ENCODE peak calls at places on chromosomes 4 and X, in six cellular contexts. H is aorta; S is ovary; M is PC-3; B is colonic mucosa; T is naive thymus-derived CD4-positive, alpha-beta T cell. Q is an unnamed sample.

GRCh38 chrX:53481093-53481492 is 46.9 kb upstream of the HSD17B10 start:
- DNase-seq in H (no peak), S (no peak), B (peak; percentile 31), M (peak; percentile 48), T (no peak), Q (no peak)

GRCh38 chr4:67886281-67886680 is 2.5 kb upstream of the TMPRSS11D start:
- DNase-seq in S (no peak), H (no peak), T (no peak), M (peak; percentile 53), B (no peak), Q (peak; percentile 91)

GRCh38 chr4:43682551-43682950 is 766.1 kb downstream of the KCTD8 start:
- DNase-seq in H (no peak), B (no peak), S (no peak), T (no peak), M (peak; percentile 25), Q (no peak)

GRCh38 chrX:87489071-87489470 is 28.5 kb upstream of the KLHL4 start:
- DNase-seq in B (no peak), M (no peak), S (no peak), T (no peak), H (no peak), Q (peak; percentile 47)

GRCh38 chr4:153564630-153565525 is 98.7 kb downstream of the TMEM131L start:
- DNase-seq in B (peak; percentile 28), H (no peak), M (peak; percentile 48), T (no peak), S (no peak), Q (no peak)

GRCh38 chr4:16609170-16609758 is 289.2 kb downstream of the LDB2 start:
- DNase-seq in B (no peak), M (no peak), T (no peak), S (no peak), H (no peak), Q (no peak)

GRCh38 chrX:17944833-17945497 is 83.9 kb upstream of the RAI2 start:
- DNase-seq in M (peak; percentile 61), H (no peak), T (peak; percentile 24), S (no peak), B (peak; percentile 24), Q (peak; percentile 1)

GRCh38 chr4:18227880-18228279 is 206.3 kb upstream of the LCORL start:
- DNase-seq in M (no peak), H (no peak), B (no peak), T (no peak), S (no peak), Q (no peak)

GRCh38 chr4:77433102-77433733 is 172.4 kb upstream of the CXCL13 start:
- DNase-seq in B (peak; percentile 22), S (no peak), M (peak; percentile 62), T (peak; percentile 40), H (no peak), Q (peak; percentile 56)

GRCh38 chrX:107871136-107871535 is 45.5 kb downstream of the MID2 start:
- DNase-seq in S (no peak), T (no peak), H (no peak), B (no peak), M (no peak), Q (no peak)

GRCh38 chr4:175308236-175308635 is 390.1 kb downstream of the ADAM29 start:
- DNase-seq in M (peak; percentile 35), H (no peak), T (no peak), S (no peak), B (no peak), Q (no peak)

GRCh38 chr4:133355636-133356035 is 206.5 kb downstream of the PCDH10 start:
- DNase-seq in B (no peak), T (no peak), M (no peak), H (no peak), S (no peak), Q (no peak)

GRCh38 chr4:124459922-124460301 is 252.6 kb downstream of the ANKRD50 start:
- DNase-seq in M (no peak), H (no peak), B (no peak), T (no peak), S (no peak), Q (peak; percentile 59)
- H3K27me3 ChIP-seq in M (no peaks in the 10 kb centered on the region), H (no peaks in the 10 kb centered on the region), B (no peaks in the 10 kb centered on the region), T (no peaks in the 10 kb centered on the region), S (no peaks in the 10 kb centered on the region), Q (no peaks in the 10 kb centered on the region)

GRCh38 chr4:159319027-159319426 is 216.1 kb downstream of the RAPGEF2 start:
- DNase-seq in H (no peak), M (no peak), T (no peak), B (no peak), S (no peak), Q (no peak)
- H3K27me3 ChIP-seq in H (no peaks in the 10 kb centered on the region), M (no peaks in the 10 kb centered on the region), T (no peaks in the 10 kb centered on the region), B (no peaks in the 10 kb centered on the region), S (no peaks in the 10 kb centered on the region), Q (no peaks in the 10 kb centered on the region)

DNA sequence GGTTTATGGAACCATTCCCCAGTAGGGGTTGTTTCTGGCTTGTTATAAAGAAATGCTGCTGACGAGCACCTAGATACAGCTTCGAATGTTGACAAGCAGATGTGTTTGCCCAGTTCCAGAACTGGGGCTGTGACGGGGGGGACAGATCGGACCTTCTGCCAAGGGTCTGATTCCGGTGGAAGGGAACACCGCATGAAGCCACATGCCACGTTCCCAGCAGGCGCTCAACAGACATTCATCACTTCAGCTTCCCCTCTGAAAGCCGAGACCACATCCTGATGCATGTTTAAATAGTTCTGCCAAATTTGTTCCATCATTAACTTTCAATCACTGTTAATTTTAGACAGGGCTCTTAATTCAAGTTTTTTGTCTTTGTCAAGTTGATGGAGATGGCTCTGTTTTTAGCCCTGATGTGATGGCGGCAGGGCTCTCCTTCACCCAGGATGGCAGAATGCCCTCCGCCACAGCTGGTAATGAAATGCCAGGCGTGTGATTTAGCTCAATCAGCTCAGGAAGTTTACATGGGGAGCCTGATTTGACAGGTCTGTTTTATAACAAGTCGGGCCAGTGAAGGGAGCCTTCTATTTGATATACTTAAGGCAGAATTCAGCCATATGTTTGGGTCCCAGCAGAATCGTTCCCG is 57.4 kb downstream of the PSAPL1 start:
- DNase-seq in H (peak; percentile 26), B (no peak), S (no peak), T (no peak), M (no peak), Q (no peak)
- H3K27me3 ChIP-seq in H (no peaks in the 10 kb centered on the region), B (no peaks in the 10 kb centered on the region), S (no peaks in the 10 kb centered on the region), T (peaks cover 4% of the 10 kb centered on the region), M (no peaks in the 10 kb centered on the region), Q (no peaks in the 10 kb centered on the region)

DNA sequence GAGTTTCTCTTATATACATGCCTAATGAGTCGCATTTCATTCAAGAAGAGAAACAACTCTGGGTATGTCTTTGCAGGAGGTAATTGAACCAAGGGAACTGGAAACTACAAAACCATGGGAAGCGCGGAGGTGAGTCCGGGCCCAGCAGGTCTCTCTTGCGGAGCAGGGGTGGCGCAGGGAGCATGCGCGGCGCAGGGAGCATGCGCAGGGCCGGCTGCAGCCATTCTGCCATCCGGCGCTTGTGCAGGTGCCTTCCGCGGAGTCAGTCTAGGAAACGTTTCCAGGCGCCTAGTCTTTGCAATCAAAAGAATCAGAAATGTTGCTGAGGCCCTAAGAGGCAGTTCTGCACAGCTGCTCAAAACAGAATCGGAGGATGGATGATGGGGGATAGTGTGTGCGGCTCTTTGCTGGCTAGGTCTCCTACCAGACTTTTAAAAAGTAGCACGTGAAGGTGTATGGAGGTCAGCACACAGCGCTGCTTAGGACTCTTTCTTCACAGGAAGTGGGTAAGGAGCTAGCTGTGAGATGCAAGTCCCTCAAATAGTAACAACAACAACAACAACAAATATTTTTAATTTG is 433.8 kb upstream of the FAT1 start:
- DNase-seq in M (no peak), T (no peak), S (no peak), H (no peak), B (no peak), Q (no peak)
- H3K27me3 ChIP-seq in M (no peaks in the 10 kb centered on the region), T (no peaks in the 10 kb centered on the region), S (no peaks in the 10 kb centered on the region), H (no peaks in the 10 kb centered on the region), B (no peaks in the 10 kb centered on the region), Q (no peaks in the 10 kb centered on the region)

DNA sequence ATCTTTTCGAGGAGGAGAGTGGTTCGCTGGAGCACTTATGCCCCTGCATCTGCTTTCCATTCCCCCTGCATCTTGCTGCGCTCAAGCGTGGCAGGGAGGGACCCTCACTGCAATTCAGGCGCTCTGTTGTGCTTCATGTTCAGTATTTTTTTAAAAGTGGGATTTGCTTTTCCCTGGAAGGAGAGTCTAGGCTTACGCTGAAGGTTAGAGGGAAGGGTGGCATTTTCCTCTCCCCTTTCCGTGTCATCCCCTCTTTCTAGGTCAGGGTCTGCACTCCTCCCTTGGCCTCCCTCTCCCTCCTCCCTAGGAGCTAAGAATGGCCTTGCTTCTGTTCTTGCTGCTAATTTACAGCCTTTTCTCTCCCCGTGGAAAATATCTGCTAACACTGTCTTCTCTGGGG is 202.1 kb upstream of the LEF1 start:
- DNase-seq in B (no peak), M (no peak), S (no peak), H (no peak), T (no peak), Q (no peak)
- H3K27me3 ChIP-seq in B (no peaks in the 10 kb centered on the region), M (peaks cover 42% of the 10 kb centered on the region), S (no peaks in the 10 kb centered on the region), H (no peaks in the 10 kb centered on the region), T (no peaks in the 10 kb centered on the region), Q (no peaks in the 10 kb centered on the region)

GRCh38 chr4:48484494-48485168 is 1.5 kb downstream of the SLC10A4 start:
- DNase-seq in S (no peak), T (no peak), M (no peak), B (no peak), H (no peak), Q (no peak)

GRCh38 chr4:48483777-48484493 is 792 bp downstream of the SLC10A4 start:
- DNase-seq in H (no peak), S (no peak), T (peak; percentile 14), B (no peak), M (no peak), Q (no peak)

GRCh38 chr4:48481581-48481980 is 1.6 kb upstream of the SLC10A4 start:
- DNase-seq in H (no peak), S (no peak), B (no peak), M (no peak), T (no peak), Q (no peak)

GRCh38 chr4:48478273-48478672 is 4.9 kb upstream of the SLC10A4 start:
- DNase-seq in T (no peak), S (no peak), M (no peak), B (no peak), H (no peak), Q (peak; percentile 57)

GRCh38 chr4:48483006-48483776 is at the start of gene SLC10A4:
- DNase-seq in T (no peak), B (no peak), H (no peak), M (no peak), S (no peak), Q (no peak)
- H3K27me3 ChIP-seq in T (peaks cover 12% of the 10 kb centered on the region), B (peaks cover 51% of the 10 kb centered on the region), H (no peaks in the 10 kb centered on the region), M (no peaks in the 10 kb centered on the region), S (no peaks in the 10 kb centered on the region), Q (peaks cover 51% of the 10 kb centered on the region)

GRCh38 chr4:74544655-74545361 is 99.9 kb downstream of the AREG start:
- DNase-seq in M (no peak), T (no peak), H (no peak), B (peak; percentile 49), S (no peak), Q (peak; percentile 35)

GRCh38 chr4:74541611-74542177 is 96.8 kb downstream of the AREG start:
- DNase-seq in S (no peak), H (no peak), B (peak; percentile 26), M (peak; percentile 0), T (no peak), Q (no peak)

GRCh38 chr4:74545488-74545887 is 100.6 kb downstream of the AREG start:
- DNase-seq in S (no peak), H (peak; percentile 48), B (peak; percentile 24), T (no peak), M (peak; percentile 27), Q (no peak)

GRCh38 chr4:74543983-74544382 is 99.0 kb downstream of the AREG start:
- DNase-seq in T (no peak), B (no peak), H (no peak), S (no peak), M (no peak), Q (no peak)

GRCh38 chr4:74543247-74543670 is 98.3 kb downstream of the AREG start:
- DNase-seq in T (peak; percentile 21), S (no peak), H (no peak), M (no peak), B (peak; percentile 35), Q (no peak)
- H3K27me3 ChIP-seq in T (no peaks in the 10 kb centered on the region), S (no peaks in the 10 kb centered on the region), H (no peaks in the 10 kb centered on the region), M (no peaks in the 10 kb centered on the region), B (no peaks in the 10 kb centered on the region), Q (no peaks in the 10 kb centered on the region)

GRCh38 chr4:1771555-1772305 is 21.4 kb upstream of the FGFR3 start:
- DNase-seq in H (no peak), T (no peak), S (no peak), B (no peak), M (no peak), Q (no peak)
- H3K27me3 ChIP-seq in H (no peaks in the 10 kb centered on the region), T (no peaks in the 10 kb centered on the region), S (no peaks in the 10 kb centered on the region), B (peaks cover 26% of the 10 kb centered on the region), M (no peaks in the 10 kb centered on the region), Q (no peaks in the 10 kb centered on the region)